ENCODE peak calls at places on chromosomes 2 and 18, in eight cellular contexts. P is prostate gland; E is tibial artery; G is vagina; V is psoas muscle; M is CD8-positive, alpha-beta T cell; W is Panc1; J is effector memory CD4-positive, alpha-beta T cell. D is an unnamed sample.
A peak's percentile ranks its signal among the peaks of the same experiment; 100 is the strongest.

GRCh38 chr2:100949377-100949776 is 52.7 kb upstream of the RPL31 start:
- DNase-seq in P (no peak), V (no peak), W (no peak), J (no peak), G (no peak), E (no peak), M (no peak), D (no peak)

GRCh38 chr2:192195548-192196418 is 1.1 kb upstream of the TMEFF2 start:
- DNase-seq in W (no peak), P (no peak), J (no peak), M (peak; percentile 47), G (no peak), E (no peak), V (peak; percentile 13), D (no peak)

GRCh38 chr2:241734467-241735208 is at the start of gene D2HGDH:
- DNase-seq in J (peak; percentile 92), M (peak; percentile 97), P (peak; percentile 92), W (no peak), V (peak; percentile 95), E (peak; percentile 91), G (peak; percentile 90), D (peak; percentile 70)

GRCh38 chr2:69945447-69945846 is 16.0 kb downstream of the ASPRV1 start:
- DNase-seq in M (no peak), E (no peak), P (no peak), G (no peak), J (no peak), W (no peak), V (no peak), D (no peak)

GRCh38 chr2:82344670-82345069 is 2040.1 kb upstream of the LRRTM1 start:
- DNase-seq in J (no peak), P (no peak), E (no peak), W (peak; percentile 20), V (no peak), G (no peak), M (no peak), D (no peak)

GRCh38 chr2:163341426-163341825 is 394.4 kb downstream of the FIGN start:
- DNase-seq in J (no peak), W (no peak), E (no peak), G (no peak), V (no peak), M (no peak), P (no peak), D (no peak)

GRCh38 chr2:89833116-89833779 is 1141.8 kb downstream of the RPIA start:
- DNase-seq in J (no peak), V (no peak), G (no peak), P (peak; percentile 5), M (no peak), W (no peak), E (no peak), D (no peak)

GRCh38 chr18:29979884-29980283 is 1062.7 kb downstream of the DSC3 start:
- DNase-seq in M (no peak), W (no peak), J (no peak), P (no peak), V (no peak), G (no peak), E (no peak), D (no peak)

GRCh38 chr18:11923454-11923853 is 15.3 kb upstream of the MPPE1 start:
- DNase-seq in P (no peak), V (no peak), J (no peak), E (no peak), M (no peak), W (no peak), G (no peak), D (no peak)

DNA sequence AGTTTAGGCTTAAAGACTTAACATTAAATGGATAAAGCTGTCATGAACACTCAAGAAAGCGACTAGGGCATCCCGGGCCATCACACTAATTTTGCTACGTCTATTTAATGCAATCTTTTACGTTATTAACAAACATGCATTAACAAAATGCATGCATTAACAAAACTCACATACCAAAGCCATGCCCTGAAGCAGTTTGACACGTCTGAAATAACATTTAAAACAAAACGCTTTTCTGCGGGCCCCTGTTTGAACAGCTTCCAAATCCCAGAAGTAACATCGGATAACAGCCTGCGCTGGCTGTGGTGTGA is 458 bp downstream of the B4GALT6 start:
- DNase-seq in W (no peak), G (peak; percentile 29), P (no peak), V (no peak), J (no peak), M (no peak), E (no peak), D (no peak)
- H3K4me3 ChIP-seq in W (peak overlapping the region; percentile 78), G (peak overlapping the region; percentile 84), P (peak overlapping the region; percentile 57), V (peak overlapping the region; percentile 70), J (peak overlapping the region; percentile 41), M (peak overlapping the region; percentile 42), E (peak overlapping the region; percentile 66), D (peak overlapping the region; percentile 79)

GRCh38 chr2:154850532-154850931 is 152.0 kb downstream of the KCNJ3 start:
- DNase-seq in E (no peak), P (no peak), W (no peak), M (no peak), J (no peak), G (no peak), V (no peak), D (no peak)

GRCh38 chr2:154849482-154849881 is 151.0 kb downstream of the KCNJ3 start:
- DNase-seq in M (no peak), W (no peak), P (no peak), V (no peak), E (no peak), J (no peak), G (no peak), D (no peak)

DNA sequence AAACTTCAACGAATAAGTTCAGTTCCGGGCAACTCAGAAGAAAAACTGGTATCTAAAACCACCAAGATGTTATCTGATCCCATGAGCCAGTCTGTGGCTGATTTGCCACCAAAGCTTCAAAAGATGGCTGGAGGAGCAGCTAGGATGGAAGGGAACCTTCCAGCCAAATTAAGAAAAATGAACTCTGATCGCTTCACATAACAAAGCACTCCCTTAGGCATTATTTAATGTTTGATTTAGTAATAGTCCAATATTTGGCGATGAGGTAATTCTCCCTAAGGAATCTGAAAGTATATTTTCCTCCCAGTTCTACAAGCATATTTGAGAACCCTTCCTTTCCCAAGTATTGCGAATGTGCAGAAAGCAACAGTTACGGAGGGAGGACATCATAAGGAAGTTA is 156.6 kb downstream of the KCNJ3 start:
- DNase-seq in P (no peak), G (no peak), V (no peak), E (no peak), J (no peak), M (no peak), W (no peak), D (no peak)
- H3K27ac ChIP-seq in P (no peak overlapping the region), G (no peak overlapping the region), V (no peak overlapping the region), E (no peak overlapping the region), J (no peak overlapping the region), M (no peak overlapping the region), W (no peak overlapping the region), D (no peak overlapping the region)

DNA sequence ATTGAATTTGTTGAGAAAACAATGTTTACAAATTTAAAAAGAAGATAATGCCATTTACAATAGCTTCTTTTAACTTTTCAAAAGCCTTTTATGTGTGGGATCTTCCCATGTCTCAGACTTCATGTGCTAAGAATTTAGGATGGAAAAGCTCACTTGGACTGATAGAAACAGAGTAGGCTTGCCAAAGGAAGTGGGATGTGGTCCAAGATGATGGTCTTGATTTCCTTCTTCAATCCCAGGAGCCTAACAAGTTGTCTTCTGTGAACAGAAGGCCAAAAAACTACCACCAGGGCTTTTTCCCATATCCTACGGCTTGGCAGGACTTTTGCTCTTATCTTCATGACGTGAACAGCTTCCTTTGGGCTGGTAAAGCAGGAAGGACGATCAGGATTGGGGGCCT is 9.5 kb downstream of the CXCR4 start:
- DNase-seq in M (no peak), P (no peak), W (no peak), G (no peak), J (no peak), V (no peak), E (no peak), D (no peak)
- H3K4me1 ChIP-seq in M (peaks cover 12% of the 10 kb centered on the region), P (no peaks in the 10 kb centered on the region), W (no peaks in the 10 kb centered on the region), G (no peaks in the 10 kb centered on the region), J (no peaks in the 10 kb centered on the region), V (no peaks in the 10 kb centered on the region), E (no peaks in the 10 kb centered on the region), D (no peaks in the 10 kb centered on the region)

GRCh38 chr2:197240713-197241050 is 69.9 kb downstream of the ANKRD44 start:
- DNase-seq in M (no peak), P (no peak), W (no peak), J (no peak), V (no peak), G (no peak), E (no peak), D (no peak)
- H3K4me3 ChIP-seq in M (peak overlapping the region; percentile 22), P (no peak overlapping the region), W (no peak overlapping the region), J (peak overlapping the region; percentile 5), V (no peak overlapping the region), G (no peak overlapping the region), E (no peak overlapping the region), D (no peak overlapping the region)

GRCh38 chr2:197431858-197432257 is 3.0 kb downstream of the SF3B1 start:
- DNase-seq in P (no peak), W (no peak), M (no peak), J (no peak), G (no peak), V (no peak), E (no peak), D (no peak)
- H3K27ac ChIP-seq in P (no peak overlapping the region), W (peak overlapping the region; percentile 2), M (no peak overlapping the region), J (no peak overlapping the region), G (peak overlapping the region; percentile 16), V (peak overlapping the region; percentile 99), E (no peak overlapping the region), D (no peak overlapping the region)

DNA sequence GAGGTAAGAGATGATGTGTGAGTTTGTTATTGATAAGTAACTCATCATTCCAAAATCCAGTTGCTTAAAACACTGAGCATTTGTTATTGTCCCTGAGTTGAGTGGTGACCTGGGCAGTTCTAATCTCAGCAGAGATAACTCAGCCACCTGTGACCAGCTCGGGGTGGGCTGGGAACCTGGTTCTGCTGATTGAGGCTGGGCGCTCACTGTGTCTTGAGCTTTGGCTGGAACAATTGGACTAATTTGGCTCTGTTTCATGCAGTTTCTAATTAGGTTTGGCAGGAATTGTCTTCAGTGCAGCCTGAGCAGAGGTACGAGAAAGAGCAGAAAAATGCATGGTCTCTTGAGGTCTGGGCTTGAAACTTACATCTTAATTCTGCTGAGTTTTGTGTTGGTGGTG is 144.7 kb downstream of the RNF144A start:
- DNase-seq in G (no peak), W (no peak), E (no peak), P (no peak), M (no peak), V (no peak), J (no peak), D (no peak)
- H3K4me1 ChIP-seq in G (peaks cover 28% of the 10 kb centered on the region), W (no peaks in the 10 kb centered on the region), E (peaks cover 50% of the 10 kb centered on the region), P (no peaks in the 10 kb centered on the region), M (peaks cover 36% of the 10 kb centered on the region), V (no peaks in the 10 kb centered on the region), J (peaks cover 26% of the 10 kb centered on the region), D (peaks cover 62% of the 10 kb centered on the region)

DNA sequence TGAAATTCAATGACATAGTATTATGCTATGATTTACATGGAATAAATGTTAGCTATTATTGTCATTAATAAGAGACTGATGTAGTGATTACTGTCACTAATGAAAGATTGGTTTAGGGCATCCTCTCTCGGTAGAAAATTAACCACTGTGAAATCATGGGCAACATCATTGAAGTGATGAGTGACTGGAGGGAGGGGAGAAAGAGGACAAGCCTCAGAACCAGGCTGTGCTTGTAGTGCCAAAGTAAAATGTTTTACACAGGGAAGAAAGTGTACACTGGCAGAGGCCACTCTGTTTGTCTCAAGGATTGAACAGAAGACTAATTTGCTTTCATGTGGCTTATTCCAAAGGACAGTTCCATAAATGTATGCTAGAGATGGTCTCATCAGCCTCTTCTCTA is 456.2 kb upstream of the TCF4 start:
- DNase-seq in P (no peak), E (no peak), W (no peak), M (no peak), G (no peak), V (no peak), J (no peak), D (no peak)
- H3K4me3 ChIP-seq in P (no peak overlapping the region), E (no peak overlapping the region), W (no peak overlapping the region), M (no peak overlapping the region), G (no peak overlapping the region), V (no peak overlapping the region), J (no peak overlapping the region), D (no peak overlapping the region)

GRCh38 chr2:6791682-6792081 is 74.0 kb downstream of the CMPK2 start:
- DNase-seq in J (no peak), V (no peak), M (no peak), E (no peak), W (no peak), P (no peak), G (no peak), D (no peak)
- H3K27ac ChIP-seq in J (no peak overlapping the region), V (no peak overlapping the region), M (no peak overlapping the region), E (no peak overlapping the region), W (no peak overlapping the region), P (no peak overlapping the region), G (no peak overlapping the region), D (no peak overlapping the region)